ENCODE peak calls at places on chromosomes 1 and 21, in nine cellular contexts. One of them, this sample, is unnamed.

GRCh38 chr1:51289676-51290488 is 40.5 kb downstream of the TTC39A start:
- DNase-seq in foreskin fibroblast: no peak
- DNase-seq in activated B cell treated with CpG ODN at 0.5 μM for 24 hours: no peak
- DNase-seq in RWPE1: no peak
- DNase-seq in IMR-90: no peak
- DNase-seq in kidney: no peak
- DNase-seq in transverse colon: no peak
- DNase-seq in endodermal cell: no peak
- DNase-seq in lower lobe of right lung: no peak
- DNase-seq in this sample: no peak

GRCh38 chr1:67580671-67581403 is 104.2 kb upstream of the GADD45A start:
- DNase-seq in foreskin fibroblast: no peak
- DNase-seq in activated B cell treated with CpG ODN at 0.5 μM for 24 hours: no peak
- DNase-seq in RWPE1: peak
- DNase-seq in IMR-90: no peak
- DNase-seq in kidney: no peak
- DNase-seq in transverse colon: no peak
- DNase-seq in endodermal cell: peak
- DNase-seq in lower lobe of right lung: no peak
- DNase-seq in this sample: no peak

GRCh38 chr1:241652012-241652411 is at the start of gene WDR64:
- DNase-seq in foreskin fibroblast: no peak
- DNase-seq in activated B cell treated with CpG ODN at 0.5 μM for 24 hours: no peak
- DNase-seq in RWPE1: no peak
- DNase-seq in IMR-90: no peak
- DNase-seq in kidney: no peak
- DNase-seq in transverse colon: no peak
- DNase-seq in endodermal cell: no peak
- DNase-seq in lower lobe of right lung: no peak
- DNase-seq in this sample: no peak

GRCh38 chr1:56658254-56658653 is 13.1 kb downstream of the PRKAA2 start:
- DNase-seq in foreskin fibroblast: no peak
- DNase-seq in activated B cell treated with CpG ODN at 0.5 μM for 24 hours: no peak
- DNase-seq in RWPE1: no peak
- DNase-seq in IMR-90: no peak
- DNase-seq in kidney: no peak
- DNase-seq in transverse colon: no peak
- DNase-seq in endodermal cell: no peak
- DNase-seq in lower lobe of right lung: no peak
- DNase-seq in this sample: no peak

GRCh38 chr1:24374891-24375786 is 38.4 kb downstream of the STPG1 start:
- DNase-seq in foreskin fibroblast: no peak
- DNase-seq in activated B cell treated with CpG ODN at 0.5 μM for 24 hours: no peak
- DNase-seq in RWPE1: peak
- DNase-seq in IMR-90: peak
- DNase-seq in kidney: no peak
- DNase-seq in transverse colon: no peak
- DNase-seq in endodermal cell: peak
- DNase-seq in lower lobe of right lung: no peak
- DNase-seq in this sample: peak

GRCh38 chr1:188825471-188825870 is 1652.2 kb downstream of the BRINP3 start:
- DNase-seq in foreskin fibroblast: no peak
- DNase-seq in activated B cell treated with CpG ODN at 0.5 μM for 24 hours: no peak
- DNase-seq in RWPE1: no peak
- DNase-seq in IMR-90: peak
- DNase-seq in kidney: no peak
- DNase-seq in transverse colon: no peak
- DNase-seq in endodermal cell: no peak
- DNase-seq in lower lobe of right lung: no peak
- DNase-seq in this sample: peak

GRCh38 chr21:34107606-34108005 is 34.2 kb downstream of the MRPS6 start:
- DNase-seq in foreskin fibroblast: no peak
- DNase-seq in activated B cell treated with CpG ODN at 0.5 μM for 24 hours: no peak
- DNase-seq in RWPE1: no peak
- DNase-seq in IMR-90: no peak
- DNase-seq in kidney: no peak
- DNase-seq in transverse colon: no peak
- DNase-seq in endodermal cell: no peak
- DNase-seq in lower lobe of right lung: no peak
- DNase-seq in this sample: no peak

GRCh38 chr1:108897865-108898720 is 21.3 kb downstream of the GPSM2 start:
- DNase-seq in foreskin fibroblast: no peak
- DNase-seq in activated B cell treated with CpG ODN at 0.5 μM for 24 hours: no peak
- DNase-seq in RWPE1: peak
- DNase-seq in IMR-90: peak
- DNase-seq in kidney: no peak
- DNase-seq in transverse colon: peak
- DNase-seq in endodermal cell: no peak
- DNase-seq in lower lobe of right lung: no peak
- DNase-seq in this sample: peak

GRCh38 chr1:26082020-26082350 is 14.6 kb upstream of the TRIM63 start:
- DNase-seq in foreskin fibroblast: no peak
- DNase-seq in activated B cell treated with CpG ODN at 0.5 μM for 24 hours: no peak
- DNase-seq in RWPE1: no peak
- DNase-seq in IMR-90: no peak
- DNase-seq in kidney: no peak
- DNase-seq in transverse colon: no peak
- DNase-seq in endodermal cell: no peak
- DNase-seq in lower lobe of right lung: no peak
- DNase-seq in this sample: no peak

GRCh38 chr1:93821412-93822144 is 57.4 kb downstream of the DNTTIP2 start:
- DNase-seq in foreskin fibroblast: no peak
- DNase-seq in activated B cell treated with CpG ODN at 0.5 μM for 24 hours: no peak
- DNase-seq in RWPE1: no peak
- DNase-seq in IMR-90: no peak
- DNase-seq in kidney: no peak
- DNase-seq in transverse colon: no peak
- DNase-seq in endodermal cell: no peak
- DNase-seq in lower lobe of right lung: no peak
- DNase-seq in this sample: no peak

GRCh38 chr1:36415661-36416346 is 18.1 kb upstream of the LSM10 start:
- DNase-seq in foreskin fibroblast: no peak
- DNase-seq in activated B cell treated with CpG ODN at 0.5 μM for 24 hours: no peak
- DNase-seq in RWPE1: no peak
- DNase-seq in IMR-90: no peak
- DNase-seq in kidney: no peak
- DNase-seq in transverse colon: no peak
- DNase-seq in endodermal cell: no peak
- DNase-seq in lower lobe of right lung: no peak
- DNase-seq in this sample: no peak

GRCh38 chr1:55418208-55418607 is 203.0 kb upstream of the USP24 start:
- DNase-seq in foreskin fibroblast: no peak
- DNase-seq in activated B cell treated with CpG ODN at 0.5 μM for 24 hours: no peak
- DNase-seq in RWPE1: no peak
- DNase-seq in IMR-90: no peak
- DNase-seq in kidney: no peak
- DNase-seq in transverse colon: no peak
- DNase-seq in endodermal cell: no peak
- DNase-seq in lower lobe of right lung: no peak
- DNase-seq in this sample: no peak

GRCh38 chr21:36806103-36806502 is 107.2 kb downstream of the SIM2 start:
- DNase-seq in foreskin fibroblast: peak
- DNase-seq in activated B cell treated with CpG ODN at 0.5 μM for 24 hours: no peak
- DNase-seq in RWPE1: no peak
- DNase-seq in IMR-90: peak
- DNase-seq in kidney: no peak
- DNase-seq in transverse colon: no peak
- DNase-seq in endodermal cell: no peak
- DNase-seq in lower lobe of right lung: no peak
- DNase-seq in this sample: no peak

GRCh38 chr1:26067432-26067911 is at the start of gene TRIM63:
- DNase-seq in foreskin fibroblast: no peak
- DNase-seq in activated B cell treated with CpG ODN at 0.5 μM for 24 hours: no peak
- DNase-seq in RWPE1: no peak
- DNase-seq in IMR-90: no peak
- DNase-seq in kidney: no peak
- DNase-seq in transverse colon: no peak
- DNase-seq in endodermal cell: no peak
- DNase-seq in lower lobe of right lung: no peak
- DNase-seq in this sample: no peak

DNA sequence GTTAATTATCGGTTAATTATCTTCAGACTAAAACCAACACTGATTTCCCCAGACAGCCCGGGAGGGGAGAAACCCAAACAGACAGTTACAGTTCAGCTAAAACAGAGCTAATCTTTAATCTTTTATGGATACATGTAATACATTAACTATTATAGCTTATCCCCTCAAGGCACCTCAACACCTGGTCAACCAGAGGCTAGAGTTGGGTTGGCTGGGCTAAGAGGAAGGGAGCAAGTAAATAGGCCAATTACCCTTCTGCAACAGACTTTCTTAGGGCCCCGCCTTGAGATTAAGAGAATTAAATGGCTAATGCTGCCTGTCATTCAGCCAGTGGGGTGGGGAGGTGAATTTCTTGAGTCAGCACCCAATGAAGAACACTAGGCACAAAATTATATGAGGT is 6.6 kb upstream of the MED18 start:
- DNase-seq in foreskin fibroblast: no peak
- DNase-seq in activated B cell treated with CpG ODN at 0.5 μM for 24 hours: no peak
- DNase-seq in RWPE1: no peak
- DNase-seq in IMR-90: no peak
- DNase-seq in kidney: no peak
- DNase-seq in transverse colon: peak
- DNase-seq in endodermal cell: no peak
- DNase-seq in lower lobe of right lung: no peak
- DNase-seq in this sample: no peak
- TF ChIP-seq CTCF in foreskin fibroblast: no peak
- TF ChIP-seq CTCF in activated B cell treated with CpG ODN at 0.5 μM for 24 hours: no peak
- TF ChIP-seq CTCF in RWPE1: no peak
- TF ChIP-seq CTCF in IMR-90: no peak
- TF ChIP-seq CTCF in kidney: no peak
- TF ChIP-seq CTCF in transverse colon: no peak
- TF ChIP-seq CTCF in endodermal cell: no peak
- TF ChIP-seq CTCF in lower lobe of right lung: no peak
- TF ChIP-seq CTCF in this sample: no peak

GRCh38 chr1:42736571-42737200 is 3.4 kb downstream of the CLDN19 start:
- DNase-seq in foreskin fibroblast: no peak
- DNase-seq in activated B cell treated with CpG ODN at 0.5 μM for 24 hours: no peak
- DNase-seq in RWPE1: no peak
- DNase-seq in IMR-90: no peak
- DNase-seq in kidney: no peak
- DNase-seq in transverse colon: no peak
- DNase-seq in endodermal cell: peak
- DNase-seq in lower lobe of right lung: no peak
- DNase-seq in this sample: no peak

GRCh38 chr1:42737257-42737656 is 2.8 kb downstream of the CLDN19 start:
- DNase-seq in foreskin fibroblast: no peak
- DNase-seq in activated B cell treated with CpG ODN at 0.5 μM for 24 hours: no peak
- DNase-seq in RWPE1: no peak
- DNase-seq in IMR-90: no peak
- DNase-seq in kidney: peak
- DNase-seq in transverse colon: peak
- DNase-seq in endodermal cell: peak
- DNase-seq in lower lobe of right lung: no peak
- DNase-seq in this sample: peak

GRCh38 chr1:42735056-42735455 is 5.0 kb downstream of the CLDN19 start:
- DNase-seq in foreskin fibroblast: no peak
- DNase-seq in activated B cell treated with CpG ODN at 0.5 μM for 24 hours: no peak
- DNase-seq in RWPE1: no peak
- DNase-seq in IMR-90: no peak
- DNase-seq in kidney: no peak
- DNase-seq in transverse colon: no peak
- DNase-seq in endodermal cell: no peak
- DNase-seq in lower lobe of right lung: no peak
- DNase-seq in this sample: no peak

GRCh38 chr1:42735477-42736105 is 4.4 kb downstream of the CLDN19 start:
- DNase-seq in foreskin fibroblast: no peak
- DNase-seq in activated B cell treated with CpG ODN at 0.5 μM for 24 hours: no peak
- DNase-seq in RWPE1: no peak
- DNase-seq in IMR-90: no peak
- DNase-seq in kidney: no peak
- DNase-seq in transverse colon: peak
- DNase-seq in endodermal cell: no peak
- DNase-seq in lower lobe of right lung: no peak
- DNase-seq in this sample: no peak

GRCh38 chr1:42736152-42736551 is 3.9 kb downstream of the CLDN19 start:
- DNase-seq in foreskin fibroblast: no peak
- DNase-seq in activated B cell treated with CpG ODN at 0.5 μM for 24 hours: no peak
- DNase-seq in RWPE1: peak
- DNase-seq in IMR-90: no peak
- DNase-seq in kidney: no peak
- DNase-seq in transverse colon: peak
- DNase-seq in endodermal cell: peak
- DNase-seq in lower lobe of right lung: no peak
- DNase-seq in this sample: peak
- TF ChIP-seq CTCF in foreskin fibroblast: peak
- TF ChIP-seq CTCF in activated B cell treated with CpG ODN at 0.5 μM for 24 hours: no peak
- TF ChIP-seq CTCF in RWPE1: peak
- TF ChIP-seq CTCF in IMR-90: peak
- TF ChIP-seq CTCF in kidney: no peak
- TF ChIP-seq CTCF in transverse colon: peak
- TF ChIP-seq CTCF in endodermal cell: peak
- TF ChIP-seq CTCF in lower lobe of right lung: no peak
- TF ChIP-seq CTCF in this sample: peak

GRCh38 chr1:153679337-153680119 is 1.0 kb downstream of the NPR1 start:
- DNase-seq in foreskin fibroblast: no peak
- DNase-seq in activated B cell treated with CpG ODN at 0.5 μM for 24 hours: peak
- DNase-seq in RWPE1: no peak
- DNase-seq in IMR-90: no peak
- DNase-seq in kidney: peak
- DNase-seq in transverse colon: no peak
- DNase-seq in endodermal cell: peak
- DNase-seq in lower lobe of right lung: peak
- DNase-seq in this sample: no peak
- TF ChIP-seq CTCF in foreskin fibroblast: no peak
- TF ChIP-seq CTCF in activated B cell treated with CpG ODN at 0.5 μM for 24 hours: no peak
- TF ChIP-seq CTCF in RWPE1: peak
- TF ChIP-seq CTCF in IMR-90: no peak
- TF ChIP-seq CTCF in kidney: no peak
- TF ChIP-seq CTCF in transverse colon: no peak
- TF ChIP-seq CTCF in endodermal cell: peak
- TF ChIP-seq CTCF in lower lobe of right lung: peak
- TF ChIP-seq CTCF in this sample: no peak

DNA sequence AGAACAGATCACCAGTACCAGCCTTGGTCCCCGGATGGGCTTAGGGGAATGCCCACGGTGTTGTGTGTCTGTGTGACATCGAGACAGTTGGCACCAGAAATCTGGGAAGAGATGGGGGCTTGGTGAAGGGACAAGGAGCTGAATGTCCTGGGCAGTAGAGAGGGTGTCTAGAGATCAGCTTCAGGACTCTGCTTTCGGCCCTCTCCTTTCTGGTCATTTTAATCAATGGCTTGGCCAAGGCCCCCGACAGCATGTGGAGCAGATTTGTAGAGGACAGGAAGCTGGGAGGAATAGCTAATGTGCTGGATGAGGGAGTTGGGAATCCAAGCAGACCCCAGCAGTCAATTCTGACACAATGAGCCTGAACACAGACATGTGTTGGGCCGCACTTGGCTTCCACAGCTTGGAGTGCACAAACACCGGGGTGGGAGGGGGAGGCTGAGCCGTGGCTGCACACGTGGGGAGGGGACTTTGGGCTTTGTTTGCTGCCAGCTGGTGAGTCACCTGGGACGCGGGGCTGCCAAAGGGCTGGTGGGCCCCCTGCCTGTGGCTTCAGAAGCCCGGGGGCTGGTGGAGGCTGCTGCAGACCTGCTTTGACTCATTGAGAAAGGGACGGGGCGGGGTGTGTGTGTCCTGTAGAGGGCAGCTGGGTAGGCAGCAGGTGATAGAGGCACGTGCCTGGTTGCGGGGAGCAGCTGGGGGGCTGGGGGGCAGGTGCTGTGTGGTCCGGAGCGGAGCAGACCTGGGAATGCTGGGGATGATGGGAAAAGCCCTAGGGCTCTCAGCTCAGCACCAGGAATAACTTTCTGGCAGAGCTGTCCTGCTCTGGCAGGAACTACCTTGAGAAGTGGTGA is 20.9 kb downstream of the SLC1A7 start:
- DNase-seq in foreskin fibroblast: no peak
- DNase-seq in activated B cell treated with CpG ODN at 0.5 μM for 24 hours: no peak
- DNase-seq in RWPE1: no peak
- DNase-seq in IMR-90: peak
- DNase-seq in kidney: no peak
- DNase-seq in transverse colon: peak
- DNase-seq in endodermal cell: peak
- DNase-seq in lower lobe of right lung: no peak
- DNase-seq in this sample: no peak
- TF ChIP-seq CTCF in foreskin fibroblast: no peak
- TF ChIP-seq CTCF in activated B cell treated with CpG ODN at 0.5 μM for 24 hours: no peak
- TF ChIP-seq CTCF in RWPE1: no peak
- TF ChIP-seq CTCF in IMR-90: peak
- TF ChIP-seq CTCF in kidney: no peak
- TF ChIP-seq CTCF in transverse colon: no peak
- TF ChIP-seq CTCF in endodermal cell: no peak
- TF ChIP-seq CTCF in lower lobe of right lung: no peak
- TF ChIP-seq CTCF in this sample: no peak

This sample was measured in MCF 10A.